ENCODE peak calls at places on chromosomes 6 and 20, in six cellular contexts. P is HepG2, A is A549, O is K562, E is SK-N-SH, N is GM12878. U is an unnamed sample.

GRCh38 chr20:46365483-46366215 is 40.8 kb downstream of the ELMO2 start:
- DNase-seq in P (no peak), A (no peak), O (no peak), E (no peak), N (no peak), U (no peak)

GRCh38 chr20:6075428-6076219 is 21.8 kb upstream of the LRRN4 start:
- DNase-seq in P (no peak), A (no peak), O (peak; percentile 17), E (no peak), N (no peak), U (no peak)

GRCh38 chr20:57557926-57558613 is 2.8 kb upstream of the PCK1 start:
- DNase-seq in P (no peak), A (no peak), O (no peak), E (no peak), N (no peak), U (no peak)

GRCh38 chr6:130396722-130397121 is 30.9 kb downstream of the TMEM200A start:
- DNase-seq in P (no peak), A (no peak), O (no peak), E (no peak), N (no peak), U (no peak)

GRCh38 chr20:51800132-51800721 is 2.1 kb downstream of the SALL4 start:
- DNase-seq in P (peak; percentile 48), A (peak; percentile 62), O (peak; percentile 70), E (peak; percentile 92), N (no peak), U (no peak)

GRCh38 chr6:2940010-2940850 is 31.1 kb downstream of the SERPINB6 start:
- DNase-seq in P (peak; percentile 42), A (peak; percentile 11), O (no peak), E (no peak), N (peak; percentile 99), U (no peak)

GRCh38 chr20:31678389-31679356 is 41.0 kb downstream of the COX4I2 start:
- DNase-seq in P (peak; percentile 86), A (no peak), O (no peak), E (no peak), N (no peak), U (no peak)

GRCh38 chr6:111559193-111560097 is 46.2 kb downstream of the TRAF3IP2 start:
- DNase-seq in P (peak; percentile 34), A (no peak), O (no peak), E (no peak), N (no peak), U (no peak)

GRCh38 chr20:57390604-57391438 is at the start of gene RBM38:
- DNase-seq in P (peak; percentile 56), A (peak; percentile 67), O (peak; percentile 96), E (peak; percentile 99), N (no peak), U (peak; percentile 49)

GRCh38 chr6:139439278-139439813 is 64.9 kb upstream of the CITED2 start:
- DNase-seq in P (no peak), A (no peak), O (no peak), E (no peak), N (no peak), U (peak; percentile 66)

GRCh38 chr6:15474196-15474595 is 188.6 kb downstream of the DTNBP1 start:
- DNase-seq in P (no peak), A (no peak), O (no peak), E (no peak), N (no peak), U (peak; percentile 70)

GRCh38 chr20:33532753-33533459 is 43.0 kb downstream of the CBFA2T2 start:
- DNase-seq in P (no peak), A (no peak), O (no peak), E (no peak), N (no peak), U (peak; percentile 54)

GRCh38 chr20:18166241-18166881 is 28.7 kb downstream of the KAT14 start:
- DNase-seq in P (no peak), A (no peak), O (no peak), E (no peak), N (no peak), U (no peak)

GRCh38 chr6:1592852-1593251 is 16.9 kb upstream of the FOXC1 start:
- DNase-seq in P (no peak), A (no peak), O (no peak), E (peak; percentile 3), N (no peak), U (no peak)

GRCh38 chr6:149545258-149545753 is 537 bp downstream of the PPIL4 start:
- DNase-seq in P (peak; percentile 75), A (peak; percentile 42), O (peak; percentile 58), E (peak; percentile 43), N (no peak), U (peak; percentile 73)

GRCh38 chr6:83488861-83489260 is 23.5 kb upstream of the PRSS35 start:
- DNase-seq in P (no peak), A (no peak), O (no peak), E (no peak), N (no peak), U (no peak)

GRCh38 chr6:42228305-42228704 is 10.6 kb upstream of the MRPS10 start:
- DNase-seq in P (no peak), A (no peak), O (no peak), E (no peak), N (no peak), U (no peak)

GRCh38 chr20:7285918-7286556 is 518.6 kb downstream of the BMP2 start:
- DNase-seq in P (peak; percentile 80), A (peak; percentile 81), O (peak; percentile 5), E (peak; percentile 29), N (peak; percentile 12), U (peak; percentile 75)

GRCh38 chr6:109451376-109451775 is 4.2 kb downstream of the MICAL1 start:
- DNase-seq in P (no peak), A (no peak), O (no peak), E (no peak), N (no peak), U (no peak)

GRCh38 chr20:56400001-56400640 is 7.7 kb downstream of the CSTF1 start:
- DNase-seq in P (peak; percentile 76), A (peak; percentile 71), O (peak; percentile 57), E (peak; percentile 56), N (peak; percentile 31), U (peak; percentile 84)

GRCh38 chr6:54191460-54191859 is 80.2 kb downstream of the MLIP start:
- DNase-seq in P (no peak), A (peak; percentile 1), O (no peak), E (no peak), N (no peak), U (peak; percentile 56)

GRCh38 chr6:80618953-80619352 is 512.5 kb downstream of the BCKDHB start:
- DNase-seq in P (no peak), A (no peak), O (no peak), E (no peak), N (no peak), U (peak; percentile 63)

GRCh38 chr6:1720620-1721322 is 111.1 kb downstream of the FOXC1 start:
- DNase-seq in P (no peak), A (no peak), O (no peak), E (peak; percentile 72), N (no peak), U (no peak)

GRCh38 chr20:57397004-57397692 is 6.0 kb downstream of the RBM38 start:
- DNase-seq in P (no peak), A (no peak), O (no peak), E (no peak), N (no peak), U (no peak)

GRCh38 chr6:68718379-68719073 is 83.4 kb downstream of the ADGRB3 start:
- DNase-seq in P (no peak), A (peak; percentile 4), O (no peak), E (no peak), N (no peak), U (no peak)

GRCh38 chr6:120077489-120077888 is 727.9 kb upstream of the MAN1A1 start:
- DNase-seq in P (no peak), A (peak; percentile 9), O (no peak), E (no peak), N (no peak), U (no peak)

GRCh38 chr20:1241456-1241855 is 15.6 kb downstream of the RAD21L1 start:
- DNase-seq in P (no peak), A (no peak), O (no peak), E (no peak), N (no peak), U (no peak)
- TF ChIP-seq SMC3 in P (no peak), A (no peak), O (no peak), E (no peak), N (no peak), U (no peak)

GRCh38 chr20:37185681-37186080 is 6.3 kb upstream of the MROH8 start:
- DNase-seq in P (no peak), A (no peak), O (no peak), E (no peak), N (no peak), U (no peak)

GRCh38 chr20:37178839-37179670 is at the start of the genes MROH8 and RPN2:
- DNase-seq in P (peak; percentile 98), A (peak; percentile 98), O (peak; percentile 98), E (peak; percentile 96), N (peak; percentile 83), U (peak; percentile 98)

GRCh38 chr20:37179671-37180524 is 550 bp upstream of the MROH8 start:
- DNase-seq in P (peak; percentile 59), A (peak; percentile 28), O (no peak), E (no peak), N (no peak), U (peak; percentile 85)
- TF ChIP-seq SMC3 in P (no peak), A (no peak), O (no peak), E (no peak), N (no peak), U (no peak)

DNA sequence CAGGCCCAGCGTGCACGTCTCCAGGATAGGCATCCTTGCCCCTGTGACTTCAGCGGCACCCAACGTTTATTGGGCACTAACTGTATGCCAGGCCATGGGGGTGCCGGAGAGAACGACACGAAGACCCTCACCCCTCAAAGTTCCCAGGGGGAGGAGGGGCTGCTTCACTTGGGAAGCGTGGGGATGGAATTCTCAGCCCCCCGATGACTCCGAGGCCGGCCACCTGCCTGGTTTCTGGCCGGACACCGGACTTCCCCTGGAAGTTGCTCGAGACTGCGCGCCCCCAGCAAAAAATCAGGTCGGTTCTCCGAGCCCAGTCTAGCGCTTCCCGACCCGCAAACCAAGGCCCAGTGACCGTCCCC is 275 bp upstream of the MAVS start:
- DNase-seq in P (no peak), A (no peak), O (no peak), E (no peak), N (no peak), U (no peak)
- TF ChIP-seq SMC3 in P (no peak), A (no peak), O (no peak), E (no peak), N (no peak), U (no peak)

GRCh38 chr6:11805259-11806053 is 26.9 kb upstream of the ADTRP start:
- DNase-seq in P (no peak), A (no peak), O (peak; percentile 84), E (no peak), N (no peak), U (no peak)
- TF ChIP-seq SMC3 in P (no peak), A (no peak), O (no peak), E (no peak), N (no peak), U (no peak)